ENCODE peak calls at places on chromosome 13, in ten cellular contexts. V is T-cell; X is amniotic stem cell; S is dorsolateral prefrontal cortex; L is ELR; E is A172; J is heart right ventricle; Z is SIG-M5; K is epithelial cell of esophagus; F is naive thymus-derived CD8-positive, alpha-beta T cell. U is an unnamed sample.

GRCh38 chr13:103403148-103403740 is 337.0 kb upstream of the SLC10A2 start:
- DNase-seq in E (no peak), F (no peak), L (no peak), K (peak), Z (no peak), V (no peak), S (no peak), X (no peak), J (no peak), U (no peak)

GRCh38 chr13:108705031-108705430 is 75.6 kb downstream of the MYO16 start:
- DNase-seq in F (no peak), E (no peak), V (no peak), S (no peak), J (no peak), Z (no peak), L (no peak), K (peak), X (no peak), U (no peak)

GRCh38 chr13:30113983-30114491 is 193.3 kb downstream of the KATNAL1 start:
- DNase-seq in F (no peak), K (no peak), X (no peak), S (no peak), V (no peak), Z (no peak), E (no peak), J (no peak), L (no peak), U (peak)

GRCh38 chr13:112066624-112067004 is 335 bp upstream of the SOX1 start:
- DNase-seq in Z (no peak), L (no peak), V (peak), S (peak), X (no peak), K (peak), E (no peak), J (peak), F (peak), U (peak)

GRCh38 chr13:66844933-66845332 is 385.2 kb downstream of the PCDH9 start:
- DNase-seq in X (no peak), F (no peak), S (no peak), V (no peak), E (no peak), J (no peak), K (no peak), L (no peak), Z (no peak), U (no peak)

GRCh38 chr13:77466757-77467156 is 68.7 kb upstream of the SCEL start:
- DNase-seq in F (no peak), J (no peak), V (no peak), L (no peak), K (no peak), S (no peak), X (no peak), Z (no peak), E (no peak), U (no peak)

GRCh38 chr13:113897161-113897560 is 33.3 kb upstream of the GAS6 start:
- DNase-seq in V (no peak), J (no peak), Z (no peak), L (peak), F (no peak), E (peak), X (peak), K (peak), S (no peak), U (no peak)

GRCh38 chr13:98454389-98454881 is 122.5 kb downstream of the STK24 start:
- DNase-seq in V (no peak), F (no peak), L (peak), S (no peak), X (peak), J (no peak), E (peak), K (peak), Z (no peak), U (no peak)

GRCh38 chr13:49627831-49628652 is at the start of gene ARL11:
- DNase-seq in V (peak), L (no peak), Z (peak), K (peak), F (peak), E (no peak), S (no peak), J (peak), X (no peak), U (peak)

GRCh38 chr13:50948576-50948975 is 39.0 kb downstream of the RNASEH2B start:
- DNase-seq in J (no peak), X (no peak), L (no peak), K (no peak), F (no peak), E (peak), V (no peak), Z (no peak), S (no peak), U (no peak)

GRCh38 chr13:113050856-113051431 is 54.6 kb upstream of the F7 start:
- DNase-seq in Z (no peak), V (no peak), X (no peak), K (no peak), F (no peak), L (no peak), S (no peak), J (no peak), E (no peak), U (no peak)

GRCh38 chr13:26619321-26619720 is 61.8 kb downstream of the WASF3 start:
- DNase-seq in V (no peak), F (no peak), X (no peak), L (peak), Z (no peak), J (no peak), E (peak), K (peak), S (no peak), U (no peak)

GRCh38 chr13:113224486-113224885 is 15.1 kb downstream of the CUL4A start:
- DNase-seq in K (peak), F (no peak), J (peak), L (no peak), S (no peak), V (no peak), E (no peak), X (no peak), Z (no peak), U (no peak)

GRCh38 chr13:76879211-76879875 is 6.9 kb downstream of the KCTD12 start:
- DNase-seq in Z (peak), J (peak), V (peak), K (peak), E (peak), S (no peak), F (peak), L (peak), X (no peak), U (peak)

GRCh38 chr13:32969516-32969941 is 46.7 kb upstream of the KL start:
- DNase-seq in K (no peak), L (peak), J (peak), Z (no peak), V (no peak), F (no peak), X (peak), S (no peak), E (peak), U (no peak)

GRCh38 chr13:107587681-107588080 is 627.7 kb downstream of the LIG4 start:
- DNase-seq in S (no peak), L (no peak), K (no peak), V (no peak), E (no peak), X (no peak), F (no peak), Z (no peak), J (no peak), U (no peak)

GRCh38 chr13:91331047-91331915 is 16.2 kb upstream of the MIR17HG start:
- DNase-seq in J (no peak), Z (no peak), L (no peak), F (no peak), X (no peak), K (no peak), V (no peak), E (no peak), S (no peak), U (no peak)

GRCh38 chr13:44648392-44649117 is 72.4 kb upstream of the TSC22D1 start:
- DNase-seq in L (peak), E (no peak), X (no peak), V (no peak), S (no peak), F (peak), K (peak), J (no peak), Z (no peak), U (no peak)

GRCh38 chr13:35163674-35164073 is 221.6 kb downstream of the NBEA start:
- DNase-seq in L (no peak), V (no peak), Z (no peak), J (no peak), X (no peak), S (no peak), E (no peak), F (no peak), K (no peak), U (no peak)

GRCh38 chr13:50360637-50361036 is 345.4 kb downstream of the KCNRG start:
- DNase-seq in K (no peak), S (no peak), F (no peak), X (no peak), Z (no peak), J (no peak), E (no peak), L (no peak), V (no peak), U (no peak)

GRCh38 chr13:50387124-50387581 is 371.9 kb downstream of the KCNRG start:
- DNase-seq in J (peak), X (no peak), S (peak), K (peak), V (peak), L (peak), F (peak), E (peak), Z (no peak), U (peak)

GRCh38 chr13:42926555-42926954 is 65.5 kb downstream of the EPSTI1 start:
- DNase-seq in F (no peak), J (no peak), E (no peak), Z (no peak), X (no peak), L (no peak), V (no peak), S (no peak), K (no peak), U (no peak)

GRCh38 chr13:59320021-59320420 is 843.7 kb downstream of the DIAPH3 start:
- DNase-seq in S (no peak), F (no peak), E (no peak), L (no peak), J (no peak), Z (no peak), V (no peak), K (no peak), X (no peak), U (no peak)

GRCh38 chr13:41577437-41577836 is 120.1 kb downstream of the RGCC start:
- DNase-seq in F (no peak), V (no peak), K (peak), S (no peak), J (peak), L (no peak), X (no peak), Z (no peak), E (no peak), U (no peak)

GRCh38 chr13:20492641-20493040 is 33.0 kb downstream of the CRYL1 start:
- DNase-seq in E (peak), V (peak), K (peak), S (no peak), Z (no peak), F (peak), X (peak), J (no peak), L (peak), U (no peak)

GRCh38 chr13:44191504-44192171 is 182.0 kb upstream of the SERP2 start:
- DNase-seq in Z (no peak), F (peak), K (peak), V (peak), S (peak), X (peak), L (peak), J (peak), E (peak), U (peak)

GRCh38 chr13:84843368-84843767 is 955.9 kb downstream of the SLITRK6 start:
- DNase-seq in E (no peak), X (no peak), L (peak), J (no peak), V (no peak), F (no peak), S (no peak), Z (no peak), K (peak), U (no peak)

GRCh38 chr13:51541809-51542258 is 42.4 kb upstream of the WDFY2 start:
- DNase-seq in V (no peak), X (no peak), K (no peak), Z (no peak), S (no peak), E (no peak), F (no peak), J (no peak), L (no peak), U (no peak)

U was measured in left colon.